ENCODE peak calls at places on chromosomes 4 and X, in six cellular contexts. F is NCI-H1417; L is SJSA1; A is stimulated activated CD4-positive, alpha-beta T cell treated with anti-CD3 and anti-CD28 coated beads, Interleukin-4, amount 100 ng/mL, for 1 hour; S is M059J; O is GM12865. B is an unnamed sample.

GRCh38 chr4:54228064-54228527 is 997 bp upstream of the PDGFRA start:
- DNase-seq in S (peak; percentile 62), L (peak; percentile 84), A (peak; percentile 48), F (peak; percentile 80), O (peak; percentile 54), B (peak; percentile 53)

GRCh38 chrX:20026278-20026677 is 35.4 kb upstream of the BCLAF3 start:
- DNase-seq in S (peak; percentile 70), F (no peak), A (no peak), L (no peak), O (no peak), B (peak; percentile 48)

GRCh38 chr4:36244257-36245084 is at the start of gene ARAP2:
- DNase-seq in A (peak; percentile 73), F (peak; percentile 89), O (peak; percentile 81), L (no peak), S (peak; percentile 9), B (peak; percentile 68)

GRCh38 chrX:116384406-116384805 is 52.0 kb upstream of the SLC6A14 start:
- DNase-seq in O (no peak), L (no peak), A (no peak), S (no peak), F (no peak), B (no peak)

GRCh38 chr4:37604464-37604863 is 81.7 kb downstream of the RELL1 start:
- DNase-seq in S (peak; percentile 60), O (peak; percentile 4), F (no peak), L (no peak), A (no peak), B (peak; percentile 15)

GRCh38 chr4:52059372-52059771 is 8.3 kb downstream of the SPATA18 start:
- DNase-seq in O (no peak), S (peak; percentile 60), A (no peak), L (no peak), F (no peak), B (no peak)

GRCh38 chr4:102687982-102688433 is 72.8 kb downstream of the MANBA start:
- DNase-seq in L (no peak), S (no peak), O (peak; percentile 68), A (no peak), F (no peak), B (no peak)

GRCh38 chrX:120269379-120270035 is 18.9 kb downstream of the ZBTB33 start:
- DNase-seq in O (peak; percentile 2), F (no peak), A (no peak), L (no peak), S (no peak), B (no peak)

GRCh38 chr4:5757954-5758353 is 47.0 kb downstream of the EVC start:
- DNase-seq in S (no peak), A (no peak), O (no peak), L (no peak), F (no peak), B (no peak)

GRCh38 chr4:141435446-141436225 is 200.7 kb upstream of the IL15 start:
- DNase-seq in F (no peak), L (no peak), S (peak; percentile 5), O (no peak), A (no peak), B (no peak)

GRCh38 chr4:121192013-121192412 is 27.9 kb upstream of the TNIP3 start:
- DNase-seq in A (no peak), S (no peak), F (no peak), L (no peak), O (no peak), B (no peak)

GRCh38 chr4:22434895-22435294 is 81.0 kb downstream of the ADGRA3 start:
- DNase-seq in L (no peak), O (peak; percentile 58), S (peak; percentile 47), A (no peak), F (no peak), B (peak; percentile 4)

GRCh38 chr4:74547042-74547441 is 102.1 kb downstream of the AREG start:
- DNase-seq in O (no peak), A (no peak), S (no peak), F (no peak), L (no peak), B (no peak)

GRCh38 chr4:105453550-105454201 is 20.2 kb downstream of the PPA2 start:
- DNase-seq in L (no peak), A (no peak), S (no peak), F (peak; percentile 4), O (peak; percentile 51), B (no peak)

GRCh38 chr4:3285558-3286334 is 7.1 kb upstream of the RGS12 start:
- DNase-seq in A (no peak), L (peak; percentile 19), F (no peak), O (no peak), S (peak; percentile 92), B (peak; percentile 39)

GRCh38 chrX:97401586-97402101 is 517.9 kb downstream of the RPA4 start:
- DNase-seq in A (no peak), F (no peak), S (no peak), L (no peak), O (no peak), B (no peak)

GRCh38 chr4:47827339-47828047 is 10.4 kb downstream of the CORIN start:
- DNase-seq in O (no peak), L (no peak), A (no peak), S (no peak), F (no peak), B (no peak)

GRCh38 chr4:5827108-5828004 is 65.5 kb downstream of the CRMP1 start:
- DNase-seq in F (no peak), A (no peak), L (no peak), O (no peak), S (peak; percentile 12), B (no peak)

GRCh38 chr4:52833941-52834525 is 28.1 kb upstream of the RASL11B start:
- DNase-seq in F (no peak), S (peak; percentile 41), A (no peak), L (no peak), O (no peak), B (no peak)

GRCh38 chr4:148226341-148226740 is 215.9 kb downstream of the NR3C2 start:
- DNase-seq in A (no peak), L (no peak), S (no peak), F (no peak), O (no peak), B (no peak)

GRCh38 chr4:2352171-2352570 is 66.3 kb downstream of the ZFYVE28 start:
- DNase-seq in O (no peak), F (no peak), L (peak; percentile 6), A (no peak), S (no peak), B (no peak)

GRCh38 chrX:111868726-111869638 is 7.0 kb upstream of the TRPC5OS start:
- DNase-seq in O (peak; percentile 37), L (no peak), F (no peak), A (no peak), S (peak; percentile 43), B (peak; percentile 3)

GRCh38 chr4:165355900-165356300 is 22.9 kb upstream of the CPE start:
- DNase-seq in A (no peak), L (no peak), O (peak; percentile 62), S (peak; percentile 52), F (peak; percentile 83), B (no peak)

GRCh38 chr4:151430737-151431457 is 21.9 kb downstream of the FHIP1A start:
- DNase-seq in S (no peak), A (no peak), O (no peak), L (no peak), F (no peak), B (no peak)

GRCh38 chrX:40266490-40267333 is 169.0 kb upstream of the BCOR start:
- DNase-seq in O (no peak), F (peak; percentile 84), L (peak; percentile 69), S (peak; percentile 60), A (peak; percentile 56), B (peak; percentile 62)

GRCh38 chr4:16692021-16692420 is 206.4 kb downstream of the LDB2 start:
- DNase-seq in A (no peak), O (no peak), S (no peak), F (no peak), L (no peak), B (no peak)

GRCh38 chr4:141645611-141646340 is 9.4 kb downstream of the IL15 start:
- DNase-seq in L (peak; percentile 67), O (no peak), A (no peak), F (no peak), S (peak; percentile 83), B (no peak)

GRCh38 chr4:4693258-4693657 is 151.4 kb upstream of the STX18 start:
- DNase-seq in O (peak; percentile 75), L (no peak), F (no peak), S (peak; percentile 69), A (no peak), B (peak; percentile 29)

GRCh38 chr4:78661923-78662521 is 110.5 kb downstream of the ANXA3 start:
- DNase-seq in L (peak; percentile 52), A (no peak), O (peak; percentile 77), S (peak; percentile 44), F (peak; percentile 68), B (no peak)

GRCh38 chr4:5052424-5052702 is 1.1 kb downstream of the STK32B start:
- DNase-seq in L (no peak), A (no peak), F (no peak), S (no peak), O (no peak), B (no peak)

GRCh38 chr4:179465131-179465797 is 2023.0 kb upstream of the AGA start:
- DNase-seq in A (no peak), O (no peak), L (no peak), S (peak; percentile 74), F (no peak), B (no peak)

GRCh38 chrX:49106930-49107329 is 16.6 kb downstream of the GPKOW start:
- DNase-seq in F (peak; percentile 19), A (no peak), S (peak; percentile 20), O (peak; percentile 16), L (no peak), B (peak; percentile 40)

GRCh38 chr4:184851200-184851541 is 25.4 kb upstream of the ACSL1 start:
- DNase-seq in A (no peak), O (peak; percentile 90), L (no peak), F (no peak), S (no peak), B (no peak)

GRCh38 chr4:10272511-10272910 is 155.9 kb upstream of the WDR1 start:
- DNase-seq in F (no peak), S (no peak), O (no peak), A (no peak), L (no peak), B (no peak)

GRCh38 chrX:138026211-138026610 is 460.3 kb downstream of the ZIC3 start:
- DNase-seq in A (no peak), L (no peak), F (peak; percentile 63), O (peak; percentile 0), S (no peak), B (peak; percentile 27)

GRCh38 chr4:115154826-115155225 is 41.4 kb upstream of the NDST4 start:
- DNase-seq in S (no peak), L (no peak), O (no peak), F (peak; percentile 29), A (no peak), B (peak; percentile 7)

GRCh38 chr4:17475481-17475880 is 36.4 kb downstream of the QDPR start:
- DNase-seq in S (no peak), A (no peak), O (no peak), L (no peak), F (no peak), B (no peak)

GRCh38 chr4:160129439-160129838 is 1026.6 kb downstream of the RAPGEF2 start:
- DNase-seq in F (no peak), A (no peak), O (no peak), L (no peak), S (peak; percentile 53), B (no peak)

GRCh38 chr4:76718806-76719205 is 179.1 kb downstream of the SOWAHB start:
- DNase-seq in O (no peak), L (no peak), S (no peak), A (no peak), F (peak; percentile 12), B (no peak)

B was measured in SW480.